ENCODE peak calls at places on chromosomes 6 and 20, in four cellular contexts. One of them, this sample, is unnamed.

GRCh38 chr6:8558953-8559352 is 123.6 kb upstream of the SLC35B3 start:
- DNase-seq in coronary artery: no peak
- DNase-seq in tibial artery: no peak
- DNase-seq in adrenal gland: no peak
- DNase-seq in this sample: no peak

GRCh38 chr6:149032599-149033405 is 284.7 kb upstream of the TAB2 start:
- DNase-seq in coronary artery: no peak
- DNase-seq in adrenal gland: peak
- DNase-seq in tibial artery: no peak
- DNase-seq in this sample: peak

GRCh38 chr6:74170118-74170517 is 474.1 kb downstream of the CD109 start:
- DNase-seq in tibial artery: no peak
- DNase-seq in coronary artery: no peak
- DNase-seq in adrenal gland: no peak
- DNase-seq in this sample: no peak

GRCh38 chr6:113356139-113356538 is 501.0 kb upstream of the MARCKS start:
- DNase-seq in adrenal gland: no peak
- DNase-seq in coronary artery: no peak
- DNase-seq in tibial artery: no peak
- DNase-seq in this sample: no peak

GRCh38 chr20:12594410-12595130 is 414.2 kb upstream of the SPTLC3 start:
- DNase-seq in tibial artery: no peak
- DNase-seq in coronary artery: no peak
- DNase-seq in adrenal gland: no peak
- DNase-seq in this sample: no peak

GRCh38 chr6:110415297-110415916 is at the start of gene DDO:
- DNase-seq in tibial artery: peak
- DNase-seq in adrenal gland: peak
- DNase-seq in coronary artery: peak
- DNase-seq in this sample: no peak

GRCh38 chr6:123333000-123333756 is 303.6 kb downstream of the TRDN start:
- DNase-seq in tibial artery: no peak
- DNase-seq in coronary artery: no peak
- DNase-seq in adrenal gland: no peak
- DNase-seq in this sample: no peak

GRCh38 chr20:51377132-51377531 is 165.4 kb downstream of the NFATC2 start:
- DNase-seq in adrenal gland: no peak
- DNase-seq in coronary artery: no peak
- DNase-seq in tibial artery: no peak
- DNase-seq in this sample: no peak

GRCh38 chr20:59837623-59838394 is 95.6 kb downstream of the SYCP2 start:
- DNase-seq in adrenal gland: no peak
- DNase-seq in tibial artery: no peak
- DNase-seq in coronary artery: no peak
- DNase-seq in this sample: no peak

GRCh38 chr6:107801195-107801594 is 22.9 kb downstream of the SCML4 start:
- DNase-seq in coronary artery: peak
- DNase-seq in tibial artery: no peak
- DNase-seq in adrenal gland: no peak
- DNase-seq in this sample: no peak

GRCh38 chr6:85273870-85274269 is 176.0 kb upstream of the NT5E start:
- DNase-seq in tibial artery: no peak
- DNase-seq in adrenal gland: no peak
- DNase-seq in coronary artery: no peak
- DNase-seq in this sample: no peak

GRCh38 chr6:116370717-116371383 is at the start of gene DSE:
- DNase-seq in tibial artery: peak
- DNase-seq in coronary artery: peak
- DNase-seq in adrenal gland: peak
- DNase-seq in this sample: peak

GRCh38 chr6:144334150-144334708 is 49.1 kb downstream of the UTRN start:
- DNase-seq in adrenal gland: no peak
- DNase-seq in coronary artery: no peak
- DNase-seq in tibial artery: no peak
- DNase-seq in this sample: peak

GRCh38 chr20:22861990-22862389 is 173.1 kb upstream of the SSTR4 start:
- DNase-seq in adrenal gland: peak
- DNase-seq in coronary artery: no peak
- DNase-seq in tibial artery: no peak
- DNase-seq in this sample: no peak

GRCh38 chr20:61548069-61548468 is 296.0 kb downstream of the CDH4 start:
- DNase-seq in tibial artery: no peak
- DNase-seq in coronary artery: no peak
- DNase-seq in adrenal gland: no peak
- DNase-seq in this sample: no peak

GRCh38 chr6:17633465-17634188 is 33.5 kb downstream of the FAM8A1 start:
- DNase-seq in coronary artery: no peak
- DNase-seq in adrenal gland: no peak
- DNase-seq in tibial artery: no peak
- DNase-seq in this sample: no peak

GRCh38 chr6:104653786-104654185 is 205.9 kb downstream of the HACE1 start:
- DNase-seq in coronary artery: no peak
- DNase-seq in adrenal gland: no peak
- DNase-seq in tibial artery: no peak
- DNase-seq in this sample: no peak

GRCh38 chr6:169990095-169991030 is 238.9 kb downstream of the ERMARD start:
- DNase-seq in tibial artery: peak
- DNase-seq in coronary artery: peak
- DNase-seq in adrenal gland: peak
- DNase-seq in this sample: no peak

GRCh38 chr6:80250391-80250997 is 144.0 kb downstream of the BCKDHB start:
- DNase-seq in adrenal gland: no peak
- DNase-seq in coronary artery: no peak
- DNase-seq in tibial artery: no peak
- DNase-seq in this sample: no peak

GRCh38 chr6:10763006-10763405 is 15.4 kb downstream of the TMEM14B start:
- DNase-seq in tibial artery: no peak
- DNase-seq in adrenal gland: peak
- DNase-seq in coronary artery: no peak
- DNase-seq in this sample: no peak

GRCh38 chr6:109024784-109025183 is 69.9 kb downstream of the SESN1 start:
- DNase-seq in adrenal gland: no peak
- DNase-seq in tibial artery: no peak
- DNase-seq in coronary artery: no peak
- DNase-seq in this sample: no peak

GRCh38 chr20:37991506-37992302 is 41.6 kb downstream of the TTI1 start:
- DNase-seq in coronary artery: no peak
- DNase-seq in adrenal gland: no peak
- DNase-seq in tibial artery: no peak
- DNase-seq in this sample: no peak

GRCh38 chr6:35427851-35428321 is 24.3 kb upstream of the FANCE start:
- DNase-seq in coronary artery: no peak
- DNase-seq in adrenal gland: no peak
- DNase-seq in tibial artery: no peak
- DNase-seq in this sample: no peak

GRCh38 chr6:35427435-35427834 is 24.7 kb upstream of the FANCE start:
- DNase-seq in coronary artery: no peak
- DNase-seq in adrenal gland: no peak
- DNase-seq in tibial artery: no peak
- DNase-seq in this sample: no peak

GRCh38 chr6:35425284-35425683 is 26.9 kb upstream of the FANCE start:
- DNase-seq in coronary artery: no peak
- DNase-seq in adrenal gland: no peak
- DNase-seq in tibial artery: no peak
- DNase-seq in this sample: no peak

GRCh38 chr6:35428421-35429149 is 23.6 kb upstream of the FANCE start:
- DNase-seq in adrenal gland: no peak
- DNase-seq in tibial artery: no peak
- DNase-seq in coronary artery: no peak
- DNase-seq in this sample: no peak

DNA sequence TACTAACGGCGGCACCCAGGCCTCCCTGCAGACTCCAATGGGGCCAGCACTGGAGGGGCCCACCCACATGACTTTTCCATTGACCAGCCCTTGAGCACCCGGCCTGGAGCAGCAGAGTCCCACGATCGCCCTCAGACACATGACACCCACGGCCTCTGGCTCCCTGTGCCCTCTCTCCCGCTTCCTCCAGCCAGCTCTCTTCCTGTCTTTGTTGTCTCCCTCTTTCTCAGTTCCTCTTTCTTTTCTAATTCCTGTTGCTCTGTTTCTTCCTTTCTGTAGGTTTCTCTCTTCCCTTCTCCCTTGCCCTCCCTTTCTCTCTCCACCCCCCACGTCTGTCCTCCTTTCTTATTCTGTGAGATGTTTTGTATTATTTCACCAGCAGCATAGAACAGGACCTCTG is 26.1 kb upstream of the FANCE start:
- DNase-seq in coronary artery: no peak
- DNase-seq in adrenal gland: no peak
- DNase-seq in tibial artery: peak
- DNase-seq in this sample: no peak
- H3K4me3 ChIP-seq in coronary artery: no peak
- H3K4me3 ChIP-seq in adrenal gland: no peak
- H3K4me3 ChIP-seq in tibial artery: no peak
- H3K4me3 ChIP-seq in this sample: no peak

GRCh38 chr6:159972506-159973268 is 3.8 kb downstream of the IGF2R start:
- DNase-seq in tibial artery: no peak
- DNase-seq in coronary artery: no peak
- DNase-seq in adrenal gland: no peak
- DNase-seq in this sample: no peak

GRCh38 chr6:159970659-159971063 is 1.8 kb downstream of the IGF2R start:
- DNase-seq in tibial artery: no peak
- DNase-seq in adrenal gland: no peak
- DNase-seq in coronary artery: no peak
- DNase-seq in this sample: no peak

GRCh38 chr6:159973406-159973805 is 4.5 kb downstream of the IGF2R start:
- DNase-seq in coronary artery: no peak
- DNase-seq in tibial artery: no peak
- DNase-seq in adrenal gland: no peak
- DNase-seq in this sample: no peak

GRCh38 chr6:159969921-159970320 is 1.0 kb downstream of the IGF2R start:
- DNase-seq in tibial artery: peak
- DNase-seq in coronary artery: no peak
- DNase-seq in adrenal gland: peak
- DNase-seq in this sample: peak

DNA sequence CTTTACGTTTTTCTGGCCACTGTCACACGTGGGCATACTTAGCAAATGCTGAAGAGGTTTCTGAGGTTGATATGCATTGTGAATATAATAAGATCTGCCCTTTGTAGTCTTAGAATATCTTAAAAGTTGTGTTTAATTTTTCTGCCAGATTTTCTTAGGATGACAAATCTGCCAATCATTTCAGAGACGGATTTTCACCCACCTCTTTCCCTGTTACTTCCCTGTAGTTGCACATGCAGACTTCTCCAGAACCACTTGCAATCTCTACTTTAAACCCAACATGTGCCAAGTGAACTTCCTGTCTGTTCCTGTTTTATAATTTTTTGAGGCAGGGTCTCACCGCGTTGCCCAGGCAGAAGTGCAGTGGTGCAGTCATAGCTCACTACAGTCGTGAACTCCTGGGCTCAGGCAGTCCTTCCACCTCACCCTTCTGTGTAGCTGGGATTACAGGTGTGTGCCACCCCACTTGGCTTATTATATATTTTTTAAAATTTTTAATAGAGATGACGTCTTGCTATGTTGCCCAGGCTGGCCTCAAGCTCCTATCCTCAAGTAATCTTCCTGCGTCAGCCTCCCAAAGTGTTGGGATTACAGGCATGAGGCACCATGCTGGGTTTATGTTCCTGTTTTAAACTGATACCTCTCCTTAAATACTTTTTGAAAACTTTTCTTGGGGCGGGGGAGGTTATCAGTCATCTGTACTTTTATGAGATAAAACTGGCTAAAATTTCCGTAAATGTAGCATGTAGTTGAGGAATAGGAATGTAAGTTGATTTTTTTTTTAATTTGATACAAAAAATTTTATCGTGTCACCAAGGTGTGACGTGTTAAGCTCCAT is 2.7 kb downstream of the IGF2R start:
- DNase-seq in tibial artery: no peak
- DNase-seq in adrenal gland: no peak
- DNase-seq in coronary artery: no peak
- DNase-seq in this sample: no peak
- H3K4me3 ChIP-seq in tibial artery: no peak
- H3K4me3 ChIP-seq in adrenal gland: no peak
- H3K4me3 ChIP-seq in coronary artery: no peak
- H3K4me3 ChIP-seq in this sample: no peak

GRCh38 chr20:53738039-53738944 is 144.7 kb upstream of the ZNF217 start:
- DNase-seq in coronary artery: no peak
- DNase-seq in adrenal gland: peak
- DNase-seq in tibial artery: peak
- DNase-seq in this sample: peak
- H3K4me3 ChIP-seq in coronary artery: no peak
- H3K4me3 ChIP-seq in adrenal gland: no peak
- H3K4me3 ChIP-seq in tibial artery: no peak
- H3K4me3 ChIP-seq in this sample: peak

DNA sequence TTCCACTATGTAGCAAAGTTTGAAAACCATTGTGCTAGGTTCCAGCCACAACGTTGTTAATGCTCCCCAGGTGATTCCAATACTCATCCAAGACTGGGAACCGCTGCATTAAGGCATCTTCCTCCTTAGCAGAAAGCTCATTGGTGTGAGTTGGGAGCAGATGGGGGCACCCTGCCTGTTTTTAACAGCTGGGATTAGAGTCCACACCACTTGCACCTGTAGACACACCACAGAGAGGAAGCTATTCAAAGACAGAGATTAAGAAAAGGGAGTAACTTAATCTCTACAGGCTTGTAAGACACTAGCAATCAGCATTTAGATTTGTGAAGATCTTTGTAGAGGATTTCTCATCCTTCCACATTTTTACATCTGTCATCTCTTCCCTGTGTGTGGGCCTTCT is 333.9 kb upstream of the SOX4 start:
- DNase-seq in tibial artery: no peak
- DNase-seq in coronary artery: no peak
- DNase-seq in adrenal gland: no peak
- DNase-seq in this sample: no peak
- H3K4me3 ChIP-seq in tibial artery: no peak
- H3K4me3 ChIP-seq in coronary artery: no peak
- H3K4me3 ChIP-seq in adrenal gland: no peak
- H3K4me3 ChIP-seq in this sample: no peak

DNA sequence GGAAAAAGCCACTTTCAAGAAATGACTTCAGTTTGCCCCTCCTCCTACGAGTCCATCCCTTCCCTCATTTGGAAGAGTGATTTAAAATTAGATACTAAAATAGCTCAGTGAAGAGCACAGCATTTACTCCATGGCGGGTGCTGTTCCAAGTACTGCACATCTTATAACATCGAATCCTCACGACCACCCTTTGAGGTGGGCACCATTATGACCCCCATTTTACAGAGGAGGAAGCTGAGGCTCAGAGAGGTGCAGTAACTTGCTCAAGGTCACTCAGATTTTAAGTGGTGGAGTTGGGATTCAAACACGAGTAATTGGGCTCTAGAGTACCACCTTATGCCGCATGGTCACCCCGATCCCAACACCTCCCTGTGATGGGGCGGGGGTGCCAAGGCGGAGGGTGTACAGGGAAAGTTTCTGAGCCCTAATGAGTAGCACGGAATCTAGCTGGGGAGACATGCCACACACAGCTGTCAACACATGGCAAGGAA is 25.5 kb downstream of the TTBK1 start:
- DNase-seq in coronary artery: no peak
- DNase-seq in adrenal gland: no peak
- DNase-seq in tibial artery: no peak
- DNase-seq in this sample: no peak
- H3K4me3 ChIP-seq in coronary artery: peak
- H3K4me3 ChIP-seq in adrenal gland: no peak
- H3K4me3 ChIP-seq in tibial artery: peak
- H3K4me3 ChIP-seq in this sample: no peak

This sample was measured in SJCRH30.